ENCODE peak calls at places on chromosomes 3 and 15, in five cellular contexts. J is IMR-90, C is H1, Q is neuronal stem cell, V is H9. X is an unnamed sample.

GRCh38 chr3:4977001-4977888 is 2.0 kb upstream of the BHLHE40 start:
- DNase-seq in J (peak; percentile 84), C (peak; percentile 64), Q (no peak), V (peak; percentile 77), X (peak; percentile 97)

GRCh38 chr3:129182390-129183180 is 1.1 kb downstream of the CNBP start:
- DNase-seq in J (peak; percentile 50), C (no peak), Q (no peak), V (no peak), X (peak; percentile 52)

GRCh38 chr3:107674371-107674770 is 151.6 kb downstream of the BBX start:
- DNase-seq in J (peak; percentile 47), C (no peak), Q (no peak), V (no peak), X (no peak)

GRCh38 chr15:25863067-25863967 is at the start of gene ATP10A:
- DNase-seq in J (peak; percentile 71), C (peak; percentile 73), Q (peak; percentile 24), V (peak; percentile 56), X (peak; percentile 8)

GRCh38 chr15:57340673-57341259 is 35.5 kb upstream of the CGNL1 start:
- DNase-seq in J (peak; percentile 65), C (no peak), Q (peak; percentile 48), V (peak; percentile 64), X (peak; percentile 61)

GRCh38 chr3:32089476-32089875 is 16.9 kb upstream of the GPD1L start:
- DNase-seq in J (no peak), C (no peak), Q (no peak), V (no peak), X (no peak)

GRCh38 chr3:189941679-189942078 is 179.0 kb downstream of the P3H2 start:
- DNase-seq in J (peak; percentile 59), C (no peak), Q (no peak), V (no peak), X (no peak)

GRCh38 chr15:57654136-57654845 is 52.2 kb upstream of the POLR2M start:
- DNase-seq in J (peak; percentile 27), C (no peak), Q (no peak), V (no peak), X (no peak)

GRCh38 chr15:38455096-38455495 is 1.2 kb downstream of the FAM98B start:
- DNase-seq in J (peak; percentile 48), C (no peak), Q (no peak), V (no peak), X (peak; percentile 37)

GRCh38 chr3:57809609-57809968 is 53.5 kb downstream of the SLMAP start:
- DNase-seq in J (no peak), C (no peak), Q (no peak), V (no peak), X (no peak)

GRCh38 chr3:72606005-72606800 is 242.0 kb downstream of the SHQ1 start:
- DNase-seq in J (no peak), C (no peak), Q (no peak), V (no peak), X (no peak)

GRCh38 chr3:89372456-89372855 is 265.0 kb downstream of the EPHA3 start:
- DNase-seq in J (no peak), C (no peak), Q (no peak), V (no peak), X (no peak)

GRCh38 chr3:102223139-102223538 is 211.7 kb upstream of the ZPLD1 start:
- DNase-seq in J (no peak), C (no peak), Q (no peak), V (no peak), X (no peak)

GRCh38 chr3:101809178-101810022 is 30.4 kb downstream of the NXPE3 start:
- DNase-seq in J (peak; percentile 56), C (no peak), Q (peak; percentile 36), V (no peak), X (peak; percentile 63)

GRCh38 chr3:57788624-57789018 is 32.5 kb downstream of the SLMAP start:
- DNase-seq in J (no peak), C (no peak), Q (no peak), V (no peak), X (no peak)

GRCh38 chr15:52262364-52262763 is 33.2 kb downstream of the MYO5C start:
- DNase-seq in J (no peak), C (no peak), Q (peak; percentile 18), V (no peak), X (peak; percentile 19)

GRCh38 chr3:18122264-18122663 is 302.9 kb downstream of the SATB1 start:
- DNase-seq in J (no peak), C (no peak), Q (no peak), V (no peak), X (no peak)

GRCh38 chr3:24129549-24129948 is 184.5 kb downstream of the NR1D2 start:
- DNase-seq in J (no peak), C (no peak), Q (no peak), V (no peak), X (no peak)

GRCh38 chr3:131193671-131194291 is 167.1 kb downstream of the NEK11 start:
- DNase-seq in J (no peak), C (no peak), Q (no peak), V (no peak), X (peak; percentile 8)

GRCh38 chr3:130849111-130849552 is 44.8 kb upstream of the ATP2C1 start:
- DNase-seq in J (no peak), C (no peak), Q (no peak), V (no peak), X (no peak)

GRCh38 chr15:50066202-50066601 is 52.8 kb downstream of the ATP8B4 start:
- DNase-seq in J (peak; percentile 32), C (no peak), Q (no peak), V (no peak), X (peak; percentile 95)

GRCh38 chr3:126128504-126129407 is 44.8 kb upstream of the SLC41A3 start:
- DNase-seq in J (no peak), C (peak; percentile 31), Q (no peak), V (peak; percentile 19), X (no peak)

DNA sequence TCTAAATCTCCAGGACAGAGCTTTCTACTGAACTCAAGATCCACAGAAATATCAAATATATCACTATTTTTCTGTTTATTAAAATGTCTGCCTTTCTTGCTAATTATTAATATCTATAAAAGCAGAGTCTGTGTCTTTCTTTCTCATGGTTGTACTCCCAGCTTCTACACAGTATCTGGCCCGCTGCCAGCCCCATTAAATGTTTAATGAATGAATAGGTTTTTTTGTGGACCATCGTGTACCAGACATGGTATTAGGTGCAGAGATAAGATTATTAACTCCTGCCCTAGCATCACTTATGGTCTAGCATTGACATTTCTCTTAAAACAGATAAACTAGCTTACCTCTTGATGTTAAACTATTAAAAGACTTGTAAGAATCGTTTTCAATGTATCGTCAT is 111.4 kb upstream of the RBMS3 start:
- DNase-seq in J (no peak), C (no peak), Q (no peak), V (no peak), X (no peak)
- H4K91ac ChIP-seq in J (no peak overlapping the region), C (no peak overlapping the region), Q (no peak overlapping the region), V (no peak overlapping the region), X (no peak overlapping the region)

GRCh38 chr15:67137319-67137718 is 71.9 kb downstream of the SMAD3 start:
- DNase-seq in J (no peak), C (no peak), Q (no peak), V (no peak), X (peak; percentile 41)
- H3K23ac ChIP-seq in J (peak overlapping the region; percentile 97), C (no peak overlapping the region), Q (no peak overlapping the region), V (no peak overlapping the region), X (no peak overlapping the region)

DNA sequence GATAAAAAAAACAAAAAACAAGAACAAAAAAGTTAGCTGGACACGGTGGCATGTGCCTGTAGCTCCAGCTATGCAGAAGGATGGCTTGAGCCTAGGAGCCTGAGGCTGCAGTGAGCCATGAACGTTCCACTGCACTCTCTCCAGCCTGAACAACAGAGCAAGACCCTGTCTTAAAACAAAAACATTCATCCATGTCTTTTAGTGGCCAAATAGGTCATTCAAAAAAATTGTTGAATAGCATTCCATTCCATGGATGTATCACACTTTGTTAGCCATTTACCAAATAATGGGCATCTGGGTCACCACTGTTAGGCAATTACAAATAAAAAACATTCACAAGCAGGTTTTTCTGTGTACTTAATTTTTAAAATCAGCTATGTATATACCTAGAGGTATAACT is 139.7 kb downstream of the STAG1 start:
- DNase-seq in J (peak; percentile 27), C (no peak), Q (no peak), V (no peak), X (no peak)
- H4K91ac ChIP-seq in J (no peak overlapping the region), C (no peak overlapping the region), Q (no peak overlapping the region), V (no peak overlapping the region), X (no peak overlapping the region)

DNA sequence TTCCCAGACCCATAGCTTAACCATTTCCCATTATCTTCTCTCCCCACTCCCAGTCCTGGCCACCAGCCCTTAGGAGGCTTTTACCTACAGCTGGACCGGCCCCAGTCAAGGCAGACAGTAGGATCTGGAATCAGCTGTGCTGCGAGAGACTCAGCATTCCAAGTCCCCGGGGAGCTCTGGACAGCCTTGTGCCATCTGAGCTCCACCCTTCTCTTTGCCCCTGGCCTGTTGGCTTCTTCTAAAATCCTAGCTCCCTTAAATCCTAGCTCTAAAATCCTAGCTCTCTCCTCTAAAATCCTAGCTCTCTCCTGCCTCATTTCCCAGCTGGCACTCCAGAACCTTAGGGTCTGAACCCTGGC is 21.3 kb downstream of the MEGF11 start:
- DNase-seq in J (no peak), C (no peak), Q (no peak), V (no peak), X (no peak)
- H3K23ac ChIP-seq in J (no peak overlapping the region), C (no peak overlapping the region), Q (no peak overlapping the region), V (no peak overlapping the region), X (no peak overlapping the region)

GRCh38 chr15:71273731-71274447 is 158.6 kb downstream of the THSD4 start:
- DNase-seq in J (no peak), C (no peak), Q (no peak), V (no peak), X (no peak)
- H4K91ac ChIP-seq in J (peak overlapping the region; percentile 88), C (no peak overlapping the region), Q (no peak overlapping the region), V (no peak overlapping the region), X (no peak overlapping the region)

GRCh38 chr3:167734498-167735232 is at the start of gene PDCD10:
- DNase-seq in J (peak; percentile 98), C (peak; percentile 95), Q (peak; percentile 98), V (peak; percentile 99), X (peak; percentile 99)
- H3K23ac ChIP-seq in J (peak within 1 kb of the TSS; percentile 67), C (no peak within 1 kb of the TSS), Q (peak within 1 kb of the TSS; percentile 61), V (no peak within 1 kb of the TSS), X (no peak within 1 kb of the TSS)

GRCh38 chr15:85157344-85157743 is 175.7 kb downstream of the PDE8A start:
- DNase-seq in J (no peak), C (no peak), Q (no peak), V (no peak), X (no peak)

GRCh38 chr15:85155857-85156256 is 174.2 kb downstream of the PDE8A start:
- DNase-seq in J (no peak), C (no peak), Q (no peak), V (no peak), X (no peak)

GRCh38 chr15:85154061-85154460 is 172.4 kb downstream of the PDE8A start:
- DNase-seq in J (no peak), C (no peak), Q (no peak), V (no peak), X (no peak)

GRCh38 chr15:85151861-85152260 is 170.2 kb downstream of the PDE8A start:
- DNase-seq in J (peak; percentile 22), C (no peak), Q (no peak), V (no peak), X (no peak)

DNA sequence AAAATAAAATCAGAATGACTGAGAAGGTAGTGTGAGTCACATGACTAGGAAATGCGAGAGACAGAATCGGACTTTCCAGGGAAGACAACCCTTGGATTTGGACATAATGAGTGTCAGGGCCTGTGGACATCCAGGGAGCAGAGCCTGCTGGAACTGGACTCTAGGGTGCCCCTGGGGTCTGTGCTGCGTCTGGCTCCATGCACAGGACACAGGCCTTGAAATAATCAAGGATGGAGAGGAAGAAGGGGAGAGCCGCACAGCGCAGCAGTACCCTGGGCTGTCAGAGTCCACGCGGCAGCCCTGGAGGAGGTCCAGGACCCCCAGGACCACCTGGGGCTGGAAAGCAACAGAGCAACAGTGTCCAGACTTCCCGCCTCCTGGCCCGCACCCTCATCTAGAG is 173.7 kb downstream of the PDE8A start:
- DNase-seq in J (no peak), C (no peak), Q (no peak), V (no peak), X (no peak)
- H4K91ac ChIP-seq in J (no peak overlapping the region), C (no peak overlapping the region), Q (no peak overlapping the region), V (no peak overlapping the region), X (no peak overlapping the region)